ENCODE peak calls at places on chromosomes 5 and 9, in eight cellular contexts. K, W, L, C, Y, H, M and A are unnamed samples. For H3K4me1 and H3K9me3, the result is how much of the 10 kb centered on the place peaks cover.

GRCh38 chr9:93988056-93988455 is 32.9 kb upstream of the BARX1 start:
- DNase-seq in K (no peak), W (no peak), L (no peak), C (no peak), Y (no peak), H (no peak), M (no peak), A (no peak)

GRCh38 chr5:39547548-39548154 is 122.9 kb upstream of the DAB2 start:
- DNase-seq in K (no peak), W (no peak), L (peak), C (peak), Y (no peak), H (peak), M (peak), A (peak)

GRCh38 chr9:113953541-113953940 is 77.4 kb downstream of the ZNF618 start:
- DNase-seq in K (no peak), W (no peak), L (no peak), C (no peak), Y (no peak), H (no peak), M (no peak), A (no peak)

GRCh38 chr5:126354012-126354856 is 69.0 kb upstream of the GRAMD2B start:
- DNase-seq in K (no peak), W (no peak), L (peak), C (no peak), Y (no peak), H (no peak), M (no peak), A (no peak)

GRCh38 chr9:90894956-90895687 is 93.5 kb downstream of the SYK start:
- DNase-seq in K (no peak), W (no peak), L (peak), C (no peak), Y (no peak), H (no peak), M (peak), A (no peak)

GRCh38 chr5:170070556-170071412 is 34.9 kb upstream of the FOXI1 start:
- DNase-seq in K (peak), W (no peak), L (peak), C (peak), Y (no peak), H (no peak), M (peak), A (no peak)

GRCh38 chr5:115184780-115185179 is 15.1 kb upstream of the TRIM36 start:
- DNase-seq in K (no peak), W (no peak), L (no peak), C (no peak), Y (no peak), H (no peak), M (no peak), A (no peak)

GRCh38 chr9:105901514-105902109 is 207.3 kb downstream of the TMEM38B start:
- DNase-seq in K (no peak), W (no peak), L (peak), C (peak), Y (no peak), H (no peak), M (peak), A (no peak)

GRCh38 chr5:116068028-116068632 is 16.7 kb upstream of the COMMD10 start:
- DNase-seq in K (no peak), W (peak), L (peak), C (peak), Y (no peak), H (no peak), M (peak), A (peak)

GRCh38 chr5:168287362-168287761 is 4.1 kb upstream of the WWC1 start:
- DNase-seq in K (no peak), W (no peak), L (no peak), C (no peak), Y (no peak), H (no peak), M (no peak), A (no peak)

GRCh38 chr5:79829260-79829659 is 139.6 kb downstream of the CMYA5 start:
- DNase-seq in K (no peak), W (no peak), L (peak), C (no peak), Y (no peak), H (no peak), M (no peak), A (no peak)

GRCh38 chr5:126967808-126968466 is 62.4 kb downstream of the MARCHF3 start:
- DNase-seq in K (no peak), W (no peak), L (no peak), C (no peak), Y (no peak), H (no peak), M (no peak), A (no peak)

GRCh38 chr5:73444499-73445432 is 3.8 kb downstream of the FOXD1 start:
- DNase-seq in K (no peak), W (no peak), L (no peak), C (no peak), Y (no peak), H (no peak), M (no peak), A (no peak)

GRCh38 chr5:154461531-154461930 is 15.7 kb downstream of the SAP30L start:
- DNase-seq in K (no peak), W (no peak), L (peak), C (no peak), Y (no peak), H (no peak), M (no peak), A (no peak)

GRCh38 chr5:176733586-176734262 is 76.6 kb upstream of the UNC5A start:
- DNase-seq in K (peak), W (no peak), L (no peak), C (no peak), Y (peak), H (peak), M (no peak), A (no peak)

GRCh38 chr5:80659111-80659510 is 4.3 kb upstream of the DHFR start:
- DNase-seq in K (no peak), W (no peak), L (no peak), C (no peak), Y (no peak), H (no peak), M (no peak), A (no peak)

GRCh38 chr5:132768485-132768868 is 8.6 kb downstream of the SEPTIN8 start:
- DNase-seq in K (no peak), W (no peak), L (no peak), C (no peak), Y (no peak), H (no peak), M (no peak), A (no peak)
- H3K4me1 ChIP-seq in K (under half), W (under half), L (under half), C (under half), Y (half or more), H (under half), M (under half), A (under half)

DNA sequence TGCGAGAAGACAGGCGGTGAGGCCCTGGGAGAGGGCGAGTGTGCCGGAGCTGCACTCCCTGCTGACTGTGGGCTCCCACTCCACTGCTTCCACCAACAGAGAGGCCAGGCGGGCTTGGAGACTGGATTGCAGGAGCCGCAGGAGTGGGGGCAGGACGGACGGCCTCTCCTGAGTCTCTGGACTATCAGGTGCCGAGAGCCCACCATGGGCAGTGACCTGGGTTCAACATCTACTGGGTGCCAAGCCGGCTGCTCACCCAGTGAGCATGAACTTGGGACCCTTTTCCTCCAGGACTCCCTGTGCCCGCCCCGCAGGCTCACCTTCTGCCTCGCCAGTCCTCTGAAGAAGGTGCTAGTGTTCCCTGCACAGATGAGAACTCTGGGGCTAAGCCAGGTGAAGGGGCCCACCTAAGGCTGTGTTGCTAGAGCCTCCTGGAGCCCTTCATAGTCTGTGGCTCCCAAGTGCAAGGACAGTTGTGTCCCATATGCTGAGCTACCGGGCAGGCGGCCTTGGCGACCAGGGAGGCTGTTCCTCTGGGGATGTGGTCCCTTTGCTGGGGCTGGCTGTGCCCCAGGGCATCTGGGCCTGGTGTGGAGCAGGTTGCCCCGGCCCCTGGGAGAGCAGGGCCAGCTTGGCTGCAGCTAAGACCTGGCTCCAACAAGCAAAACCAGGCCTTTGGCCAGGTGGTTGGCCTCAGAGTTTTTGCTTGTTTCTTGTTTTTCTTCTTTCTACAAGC is 77.7 kb upstream of the PHYKPL start:
- DNase-seq in K (peak), W (no peak), L (no peak), C (no peak), Y (no peak), H (no peak), M (no peak), A (no peak)
- H3K9me3 ChIP-seq in K (under half), W (under half), L (under half), C (under half), Y (under half), H (under half), M (under half), A (under half)

DNA sequence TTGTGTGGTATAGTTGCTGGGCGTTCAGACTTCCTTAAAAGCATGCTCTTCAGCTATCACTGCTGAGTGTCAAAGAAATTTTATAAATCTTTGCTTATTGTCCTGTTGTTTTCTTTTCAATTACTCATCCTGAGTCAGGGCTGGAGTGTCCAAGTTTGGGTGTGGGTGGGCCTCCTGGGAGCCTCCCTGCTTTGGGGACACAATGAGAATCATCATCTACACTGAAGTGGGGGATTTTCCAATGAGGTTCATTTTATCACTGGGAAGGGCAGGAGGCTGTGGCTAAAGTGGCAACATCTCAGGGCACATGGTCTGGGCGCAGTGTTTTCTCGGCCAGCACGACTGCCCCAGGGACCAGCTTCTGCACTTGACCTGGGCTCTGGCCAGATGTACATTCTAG is 19.5 kb downstream of the GFPT2 start:
- DNase-seq in K (peak), W (no peak), L (no peak), C (no peak), Y (peak), H (no peak), M (no peak), A (no peak)
- H3K4me1 ChIP-seq in K (under half), W (under half), L (under half), C (under half), Y (under half), H (under half), M (under half), A (under half)

DNA sequence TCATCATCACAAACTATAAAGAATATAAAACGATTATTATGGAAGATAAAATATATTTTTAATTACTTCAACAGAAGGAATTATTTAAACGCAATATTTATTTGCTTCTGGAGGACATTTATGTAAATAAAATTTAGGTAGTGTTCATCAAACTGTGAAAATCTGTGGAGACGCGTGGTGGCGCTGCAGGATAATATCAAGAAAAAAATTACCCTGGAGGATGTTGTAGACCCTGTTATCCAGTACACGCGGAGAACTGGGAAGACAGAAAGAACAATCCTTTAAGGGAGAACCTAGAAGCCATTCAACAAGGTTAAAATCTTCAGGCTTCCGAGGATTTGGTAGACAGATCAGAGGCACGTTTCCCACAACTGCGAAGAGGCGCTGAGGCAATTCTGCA is at the start of gene PCDHB12:
- DNase-seq in K (no peak), W (no peak), L (peak), C (peak), Y (no peak), H (no peak), M (no peak), A (no peak)
- H3K9me3 ChIP-seq in K (under half), W (under half), L (under half), C (under half), Y (under half), H (under half), M (under half), A (under half)

GRCh38 chr5:4230905-4231561 is 635.4 kb downstream of the IRX1 start:
- DNase-seq in K (no peak), W (no peak), L (no peak), C (no peak), Y (no peak), H (no peak), M (no peak), A (no peak)
- H3K4me1 ChIP-seq in K (under half), W (under half), L (under half), C (under half), Y (under half), H (under half), M (under half), A (under half)

GRCh38 chr5:45800331-45800730 is 104.2 kb upstream of the HCN1 start:
- DNase-seq in K (no peak), W (no peak), L (no peak), C (no peak), Y (peak), H (no peak), M (no peak), A (no peak)

GRCh38 chr5:45796959-45797553 is 100.9 kb upstream of the HCN1 start:
- DNase-seq in K (no peak), W (no peak), L (peak), C (no peak), Y (no peak), H (no peak), M (peak), A (no peak)

GRCh38 chr5:45795458-45795857 is 99.3 kb upstream of the HCN1 start:
- DNase-seq in K (no peak), W (no peak), L (no peak), C (no peak), Y (no peak), H (no peak), M (no peak), A (no peak)

GRCh38 chr5:45793638-45794532 is 97.7 kb upstream of the HCN1 start:
- DNase-seq in K (no peak), W (no peak), L (no peak), C (no peak), Y (no peak), H (no peak), M (no peak), A (no peak)

DNA sequence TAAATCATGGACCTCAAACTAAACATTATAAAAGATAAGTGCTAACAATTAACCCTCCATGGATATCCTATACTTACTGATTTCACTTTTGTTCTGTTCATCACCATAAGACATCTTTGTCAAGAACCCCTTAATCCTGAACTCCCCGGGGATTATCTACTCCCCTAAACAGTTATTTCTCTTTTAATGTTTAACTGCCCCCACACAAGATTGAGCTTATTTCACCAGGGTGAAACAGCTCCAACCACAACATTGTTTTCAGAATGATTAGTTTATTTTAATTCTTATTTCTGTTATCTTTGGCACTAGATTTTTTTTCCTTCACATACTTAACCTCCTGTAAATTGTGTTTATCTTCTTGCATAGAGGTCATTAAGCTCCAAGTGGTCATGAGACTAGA is 103.2 kb upstream of the HCN1 start:
- DNase-seq in K (no peak), W (no peak), L (no peak), C (no peak), Y (no peak), H (no peak), M (no peak), A (no peak)
- H3K9me3 ChIP-seq in K (under half), W (under half), L (under half), C (under half), Y (half or more), H (under half), M (under half), A (under half)

GRCh38 chr5:16899171-16899570 is 36.9 kb downstream of the MYO10 start:
- DNase-seq in K (no peak), W (no peak), L (no peak), C (no peak), Y (no peak), H (no peak), M (no peak), A (no peak)
- H3K4me1 ChIP-seq in K (under half), W (under half), L (under half), C (under half), Y (under half), H (under half), M (under half), A (under half)

GRCh38 chr5:83387041-83387440 is 84.5 kb upstream of the VCAN start:
- DNase-seq in K (no peak), W (no peak), L (no peak), C (no peak), Y (no peak), H (no peak), M (no peak), A (no peak)
- H3K9me3 ChIP-seq in K (under half), W (under half), L (under half), C (under half), Y (under half), H (under half), M (under half), A (under half)